ENCODE peak calls at places on chromosomes 7 and 10, in nine cellular contexts. A is thoracic aorta, B is MM.1S, R is prostate gland, P is fibroblast of lung, O is upper lobe of left lung, V is PC-3, D is lower lobe of right lung, N is left ventricle myocardium inferior. Z is an unnamed sample.

GRCh38 chr7:33769930-33770329 is 135.4 kb upstream of the BMPER start:
- DNase-seq in A (no peak), B (no peak), R (no peak), P (no peak), O (peak; percentile 37), V (peak; percentile 24), D (no peak), N (no peak), Z (no peak)

GRCh38 chr10:99676435-99676834 is 17.1 kb downstream of the ENTPD7 start:
- DNase-seq in A (no peak), B (no peak), R (no peak), P (peak; percentile 79), O (no peak), V (no peak), D (no peak), N (no peak), Z (no peak)

GRCh38 chr7:33933611-33934281 is 28.4 kb downstream of the BMPER start:
- DNase-seq in A (no peak), B (no peak), R (no peak), P (peak; percentile 53), O (no peak), V (peak; percentile 77), D (no peak), N (no peak), Z (no peak)

GRCh38 chr10:75042292-75042974 is 69.0 kb upstream of the SAMD8 start:
- DNase-seq in A (no peak), B (no peak), R (no peak), P (peak; percentile 46), O (peak; percentile 8), V (peak; percentile 93), D (no peak), N (no peak), Z (peak; percentile 21)

GRCh38 chr7:145183069-145183468 is 347.2 kb upstream of the TPK1 start:
- DNase-seq in A (no peak), B (no peak), R (no peak), P (peak; percentile 6), O (no peak), V (peak; percentile 7), D (no peak), N (no peak), Z (no peak)

GRCh38 chr10:89378006-89378627 is at the start of gene IFIT1B:
- DNase-seq in A (no peak), B (no peak), R (no peak), P (no peak), O (no peak), V (no peak), D (no peak), N (no peak), Z (no peak)

GRCh38 chr7:7185382-7185989 is 3.1 kb downstream of the C1GALT1 start:
- DNase-seq in A (no peak), B (no peak), R (no peak), P (no peak), O (no peak), V (no peak), D (no peak), N (no peak), Z (no peak)

GRCh38 chr10:75165684-75166622 is 44.6 kb upstream of the VDAC2 start:
- DNase-seq in A (no peak), B (peak; percentile 84), R (no peak), P (no peak), O (no peak), V (no peak), D (no peak), N (no peak), Z (no peak)

GRCh38 chr10:102599565-102600327 is 44.5 kb upstream of the TRIM8 start:
- DNase-seq in A (no peak), B (no peak), R (no peak), P (no peak), O (peak; percentile 43), V (no peak), D (no peak), N (peak; percentile 45), Z (no peak)

GRCh38 chr7:13217762-13218161 is 530.3 kb downstream of the ARL4A start:
- DNase-seq in A (no peak), B (no peak), R (no peak), P (no peak), O (no peak), V (no peak), D (no peak), N (no peak), Z (no peak)

GRCh38 chr10:42952931-42953683 is 123.8 kb upstream of the RET start:
- DNase-seq in A (no peak), B (no peak), R (no peak), P (no peak), O (no peak), V (no peak), D (peak; percentile 6), N (no peak), Z (peak; percentile 6)

GRCh38 chr7:64946772-64947171 is 43.7 kb downstream of the ZNF273 start:
- DNase-seq in A (no peak), B (no peak), R (no peak), P (peak; percentile 9), O (peak; percentile 28), V (peak; percentile 8), D (no peak), N (no peak), Z (peak; percentile 8)

GRCh38 chr7:114085592-114086490 is 167.0 kb upstream of the PPP1R3A start:
- DNase-seq in A (peak; percentile 61), B (peak; percentile 97), R (peak; percentile 79), P (peak; percentile 94), O (peak; percentile 86), V (peak; percentile 22), D (peak; percentile 82), N (peak; percentile 74), Z (peak; percentile 86)

GRCh38 chr7:151687523-151688235 is 168.0 kb upstream of the RHEB start:
- DNase-seq in A (peak; percentile 77), B (no peak), R (no peak), P (peak; percentile 92), O (peak; percentile 87), V (peak; percentile 99), D (peak; percentile 73), N (peak; percentile 32), Z (peak; percentile 92)

GRCh38 chr7:50552139-50552538 is 13.1 kb downstream of the DDC start:
- DNase-seq in A (no peak), B (no peak), R (no peak), P (no peak), O (no peak), V (no peak), D (no peak), N (no peak), Z (no peak)

GRCh38 chr10:51960494-51960895 is 261.1 kb upstream of the CSTF2T start:
- DNase-seq in A (no peak), B (peak; percentile 64), R (no peak), P (peak; percentile 87), O (no peak), V (peak; percentile 89), D (no peak), N (no peak), Z (no peak)

GRCh38 chr7:32164341-32164996 is 94.3 kb upstream of the PDE1C start:
- DNase-seq in A (no peak), B (peak; percentile 13), R (no peak), P (peak; percentile 60), O (no peak), V (peak; percentile 85), D (no peak), N (no peak), Z (no peak)
- TF ChIP-seq CTCF in A (peak; percentile 25), B (peak; percentile 17), R (no peak), P (peak; percentile 46), O (peak; percentile 12), V (peak; percentile 84), D (peak; percentile 47), N (peak; percentile 67), Z (peak; percentile 31)

DNA sequence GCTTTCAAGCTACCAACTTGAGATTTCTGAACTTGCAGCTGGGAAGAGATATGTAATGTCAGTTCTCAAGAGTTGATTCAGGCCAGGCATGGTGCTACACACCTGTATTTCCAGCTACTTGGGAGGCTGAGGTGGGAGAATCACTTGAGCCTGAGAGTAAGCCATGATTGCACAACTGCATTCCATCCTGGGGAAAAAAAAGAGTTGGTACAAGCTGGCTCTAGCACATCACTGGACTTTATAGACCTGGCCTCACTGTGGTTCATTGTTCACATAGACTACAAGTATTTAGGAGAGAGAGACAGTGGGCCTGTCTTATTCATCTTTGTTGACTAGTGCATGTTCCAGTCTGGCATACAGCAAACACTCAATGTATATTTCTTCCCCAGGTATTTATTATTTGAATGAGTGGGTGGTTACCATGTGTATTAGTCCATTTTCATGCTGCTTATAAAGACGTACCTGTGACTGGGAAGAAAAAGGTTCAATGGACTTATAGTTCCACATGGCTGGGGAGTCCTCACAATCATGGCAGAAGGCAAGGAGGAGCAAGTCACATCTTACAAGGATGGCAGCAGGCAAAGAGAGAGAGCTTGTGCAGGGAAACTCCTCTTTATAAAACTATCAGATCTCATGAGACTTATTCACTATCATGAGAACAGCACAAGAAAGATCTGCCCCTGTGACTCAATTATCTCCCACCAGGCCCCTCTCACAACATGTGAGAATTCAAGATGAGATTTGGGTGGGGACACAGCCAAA is 176.5 kb downstream of the PFKFB3 start:
- DNase-seq in A (no peak), B (no peak), R (no peak), P (no peak), O (no peak), V (no peak), D (no peak), N (no peak), Z (no peak)
- H3K4me1 ChIP-seq in A (peaks cover 19% of the 10 kb centered on the region), B (peaks cover 18% of the 10 kb centered on the region), R (no peaks in the 10 kb centered on the region), P (peaks cover 6% of the 10 kb centered on the region), O (peaks cover 16% of the 10 kb centered on the region), V (no peaks in the 10 kb centered on the region), D (peaks cover 27% of the 10 kb centered on the region), N (no peaks in the 10 kb centered on the region), Z (no peaks in the 10 kb centered on the region)

GRCh38 chr7:116097365-116098009 is 66.9 kb upstream of the TFEC start:
- DNase-seq in A (no peak), B (no peak), R (no peak), P (peak; percentile 22), O (no peak), V (peak; percentile 89), D (no peak), N (no peak), Z (no peak)
- TF ChIP-seq CTCF in A (no peak), B (peak; percentile 17), R (peak; percentile 7), P (no peak), O (no peak), V (no peak), D (no peak), N (no peak), Z (no peak)

GRCh38 chr10:71842424-71842823 is 8.6 kb downstream of the PSAP start:
- DNase-seq in A (no peak), B (no peak), R (no peak), P (no peak), O (no peak), V (no peak), D (no peak), N (no peak), Z (no peak)

GRCh38 chr10:71844695-71845094 is 6.4 kb downstream of the PSAP start:
- DNase-seq in A (no peak), B (no peak), R (no peak), P (no peak), O (no peak), V (no peak), D (no peak), N (no peak), Z (no peak)

GRCh38 chr10:71840936-71841335 is 10.1 kb downstream of the PSAP start:
- DNase-seq in A (no peak), B (no peak), R (no peak), P (no peak), O (no peak), V (no peak), D (no peak), N (no peak), Z (no peak)

GRCh38 chr10:71844084-71844483 is 7.0 kb downstream of the PSAP start:
- DNase-seq in A (no peak), B (no peak), R (no peak), P (no peak), O (no peak), V (no peak), D (no peak), N (no peak), Z (no peak)

GRCh38 chr10:71842856-71843530 is 8.1 kb downstream of the PSAP start:
- DNase-seq in A (no peak), B (no peak), R (no peak), P (no peak), O (no peak), V (no peak), D (no peak), N (no peak), Z (no peak)
- H3K4me1 ChIP-seq in A (peaks cover 27% of the 10 kb centered on the region), B (peaks cover 16% of the 10 kb centered on the region), R (peaks cover 7% of the 10 kb centered on the region), P (peaks cover 24% of the 10 kb centered on the region), O (peaks cover 55% of the 10 kb centered on the region), V (peaks cover 13% of the 10 kb centered on the region), D (peaks cover 88% of the 10 kb centered on the region), N (peaks cover 100% of the 10 kb centered on the region), Z (peaks cover 66% of the 10 kb centered on the region)